ENCODE peak calls at places on chromosomes 4 and X, in six cellular contexts. T, J, H, W, O and K are unnamed samples. For H4K20me1, the result is how much of the 10 kb centered on the place peaks cover.

GRCh38 chr4:60033826-60034225 is 1166.3 kb upstream of the ADGRL3 start:
- DNase-seq in T (no peak), J (no peak), H (no peak), W (no peak), O (no peak), K (no peak)

GRCh38 chr4:8395504-8395903 is 45.0 kb downstream of the ACOX3 start:
- DNase-seq in T (no peak), J (no peak), H (no peak), W (no peak), O (no peak), K (no peak)

GRCh38 chr4:75886104-75886503 is 16.1 kb downstream of the PPEF2 start:
- DNase-seq in T (no peak), J (no peak), H (no peak), W (no peak), O (no peak), K (no peak)

GRCh38 chr4:2253160-2254084 is 8.5 kb downstream of the MXD4 start:
- DNase-seq in T (no peak), J (no peak), H (no peak), W (no peak), O (no peak), K (no peak)

GRCh38 chr4:123291329-123291728 is 105.3 kb upstream of the SPRY1 start:
- DNase-seq in T (no peak), J (no peak), H (no peak), W (no peak), O (peak), K (no peak)

GRCh38 chr4:38384962-38385285 is 279.1 kb upstream of the KLF3 start:
- DNase-seq in T (no peak), J (no peak), H (no peak), W (no peak), O (no peak), K (no peak)

GRCh38 chrX:46575991-46576392 is 2.4 kb downstream of the CHST7 start:
- DNase-seq in T (peak), J (peak), H (peak), W (peak), O (peak), K (no peak)

GRCh38 chr4:47528651-47529050 is 43.6 kb downstream of the ATP10D start:
- DNase-seq in T (peak), J (no peak), H (peak), W (no peak), O (peak), K (no peak)

GRCh38 chrX:109732319-109732779 is 708 bp downstream of the ACSL4 start:
- DNase-seq in T (peak), J (peak), H (peak), W (peak), O (peak), K (peak)

GRCh38 chr4:47143261-47143660 is 111.9 kb downstream of the GABRB1 start:
- DNase-seq in T (no peak), J (no peak), H (no peak), W (no peak), O (no peak), K (no peak)

GRCh38 chr4:46270986-46271596 is 118.8 kb downstream of the GABRA2 start:
- DNase-seq in T (peak), J (peak), H (peak), W (peak), O (peak), K (no peak)

GRCh38 chr4:16206301-16206700 is 20.0 kb downstream of the TAPT1 start:
- DNase-seq in T (no peak), J (no peak), H (no peak), W (no peak), O (no peak), K (no peak)

GRCh38 chr4:16205298-16206164 is 20.7 kb downstream of the TAPT1 start:
- DNase-seq in T (no peak), J (peak), H (no peak), W (peak), O (no peak), K (no peak)

GRCh38 chr4:16204505-16204904 is 21.8 kb downstream of the TAPT1 start:
- DNase-seq in T (no peak), J (no peak), H (no peak), W (no peak), O (no peak), K (no peak)

GRCh38 chr4:16206848-16207247 is 19.4 kb downstream of the TAPT1 start:
- DNase-seq in T (no peak), J (no peak), H (no peak), W (no peak), O (no peak), K (no peak)

GRCh38 chr4:16207409-16207808 is 18.9 kb downstream of the TAPT1 start:
- DNase-seq in T (no peak), J (no peak), H (no peak), W (no peak), O (no peak), K (no peak)
- H4K20me1 ChIP-seq in T (under half), J (under half), H (under half), W (under half), O (under half), K (under half)

GRCh38 chr4:87559090-87559837 is 30.1 kb upstream of the SPARCL1 start:
- DNase-seq in T (no peak), J (peak), H (no peak), W (peak), O (no peak), K (peak)
- TF ChIP-seq CTCF in T (no peak), J (no peak), H (no peak), W (no peak), O (no peak), K (no peak)

GRCh38 chrX:153989971-153990655 is 17.6 kb downstream of the TMEM187 start:
- DNase-seq in T (no peak), J (no peak), H (no peak), W (no peak), O (no peak), K (no peak)

GRCh38 chrX:153991013-153991580 is 18.5 kb downstream of the TMEM187 start:
- DNase-seq in T (no peak), J (no peak), H (no peak), W (no peak), O (no peak), K (no peak)

GRCh38 chrX:153984351-153985178 is 12.0 kb downstream of the TMEM187 start:
- DNase-seq in T (no peak), J (no peak), H (no peak), W (no peak), O (no peak), K (no peak)

GRCh38 chrX:153992180-153992579 is 19.6 kb downstream of the TMEM187 start:
- DNase-seq in T (no peak), J (no peak), H (no peak), W (no peak), O (no peak), K (no peak)

DNA sequence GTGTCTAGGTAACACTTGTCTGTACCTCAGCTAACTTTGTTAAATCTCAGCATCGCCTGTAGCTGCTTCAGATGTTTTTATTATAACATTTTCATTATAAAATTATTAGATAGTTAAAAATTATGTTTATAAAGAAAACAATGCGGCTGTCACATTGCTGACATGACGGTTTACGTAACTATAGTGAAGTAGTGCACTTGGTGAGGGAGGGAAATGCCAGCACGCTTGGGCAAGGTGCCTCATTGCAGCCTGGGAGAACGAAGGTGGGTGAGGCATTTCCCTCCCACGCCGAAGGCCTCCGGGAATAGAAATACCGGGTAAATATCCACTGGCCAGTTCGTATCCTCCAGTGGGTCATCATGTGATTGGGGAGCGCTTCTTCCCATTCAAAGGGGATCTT is 15.9 kb downstream of the TMEM187 start:
- DNase-seq in T (no peak), J (no peak), H (no peak), W (no peak), O (no peak), K (no peak)
- H4K20me1 ChIP-seq in T (under half), J (under half), H (under half), W (under half), O (under half), K (under half)

GRCh38 chrX:139864613-139865012 is 68.2 kb downstream of the ATP11C start:
- DNase-seq in T (no peak), J (no peak), H (no peak), W (no peak), O (no peak), K (no peak)

DNA sequence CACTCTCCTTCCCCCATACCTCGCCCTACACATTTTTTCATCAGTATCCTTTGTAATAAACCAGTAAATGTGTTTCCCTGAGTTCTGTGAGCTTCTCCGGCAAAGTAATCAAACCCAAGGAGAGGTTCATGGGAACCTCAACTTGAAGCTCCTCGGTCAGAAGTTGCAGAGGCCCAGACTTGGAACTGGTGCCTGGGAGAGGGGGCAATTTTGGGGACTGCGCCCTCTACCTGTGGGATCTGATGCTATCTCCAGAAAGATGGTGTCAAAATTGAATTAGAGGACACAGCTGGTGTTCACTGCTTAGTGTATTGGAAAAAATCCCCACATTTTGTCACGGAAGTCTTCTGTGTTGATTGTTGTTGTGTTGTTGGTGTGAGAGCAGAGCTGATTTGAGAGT is 70.6 kb downstream of the ATP11C start:
- DNase-seq in T (no peak), J (no peak), H (no peak), W (no peak), O (no peak), K (no peak)
- TF ChIP-seq CTCF in T (no peak), J (peak), H (no peak), W (peak), O (no peak), K (no peak)